ENCODE peak calls at places on chromosomes 16 and 17, in seven cellular contexts. P, F, H, A, E, Q and X are unnamed samples.

GRCh38 chr17:79391808-79392233 is 219.0 kb downstream of the RBFOX3 start:
- DNase-seq in P (peak), F (peak), H (no peak), A (peak), E (peak), Q (peak), X (peak)

GRCh38 chr16:3907586-3907985 is 27.1 kb upstream of the CREBBP start:
- DNase-seq in P (no peak), F (no peak), H (no peak), A (no peak), E (no peak), Q (no peak), X (no peak)

GRCh38 chr16:55264949-55265348 is 59.1 kb upstream of the IRX6 start:
- DNase-seq in P (no peak), F (no peak), H (no peak), A (no peak), E (no peak), Q (no peak), X (peak)

GRCh38 chr17:34980681-34981537 is 597 bp downstream of the LIG3 start:
- DNase-seq in P (peak), F (peak), H (no peak), A (peak), E (peak), Q (peak), X (peak)

GRCh38 chr16:87541004-87541881 is 48.4 kb upstream of the ZCCHC14 start:
- DNase-seq in P (no peak), F (peak), H (no peak), A (no peak), E (peak), Q (no peak), X (peak)

GRCh38 chr16:87968541-87968940 is 17.3 kb downstream of the BANP start:
- DNase-seq in P (no peak), F (peak), H (no peak), A (no peak), E (no peak), Q (no peak), X (peak)

GRCh38 chr17:79952915-79953314 is 82.8 kb downstream of the TBC1D16 start:
- DNase-seq in P (no peak), F (no peak), H (no peak), A (no peak), E (no peak), Q (no peak), X (no peak)

GRCh38 chr16:20300312-20301097 is 26.8 kb downstream of the GP2 start:
- DNase-seq in P (peak), F (peak), H (no peak), A (peak), E (peak), Q (peak), X (peak)

GRCh38 chr16:66516808-66517585 is 32.9 kb downstream of the TK2 start:
- DNase-seq in P (no peak), F (peak), H (peak), A (peak), E (peak), Q (peak), X (peak)

GRCh38 chr16:57413301-57413730 is 8.7 kb downstream of the CCL17 start:
- DNase-seq in P (no peak), F (no peak), H (no peak), A (no peak), E (peak), Q (no peak), X (no peak)

GRCh38 chr17:44108440-44109311 is 14.8 kb downstream of the HDAC5 start:
- DNase-seq in P (no peak), F (peak), H (peak), A (peak), E (peak), Q (peak), X (peak)

GRCh38 chr17:49315551-49315951 is 46.5 kb downstream of the ZNF652 start:
- DNase-seq in P (peak), F (peak), H (peak), A (peak), E (peak), Q (peak), X (peak)

GRCh38 chr17:70886648-70887047 is 717.3 kb downstream of the KCNJ2 start:
- DNase-seq in P (no peak), F (no peak), H (no peak), A (no peak), E (no peak), Q (no peak), X (no peak)

GRCh38 chr16:495127-495748 is 32.3 kb upstream of the CAPN15 start:
- DNase-seq in P (peak), F (peak), H (no peak), A (no peak), E (peak), Q (peak), X (peak)

GRCh38 chr16:15765880-15766279 is 90.9 kb downstream of the MYH11 start:
- DNase-seq in P (peak), F (peak), H (no peak), A (no peak), E (peak), Q (peak), X (peak)

GRCh38 chr17:17304521-17304985 is 1.4 kb downstream of the NT5M start:
- DNase-seq in P (peak), F (no peak), H (no peak), A (no peak), E (peak), Q (no peak), X (no peak)
- H3K4me3 ChIP-seq in P (no peak), F (no peak), H (no peak), A (no peak), E (no peak), Q (no peak), X (no peak)

DNA sequence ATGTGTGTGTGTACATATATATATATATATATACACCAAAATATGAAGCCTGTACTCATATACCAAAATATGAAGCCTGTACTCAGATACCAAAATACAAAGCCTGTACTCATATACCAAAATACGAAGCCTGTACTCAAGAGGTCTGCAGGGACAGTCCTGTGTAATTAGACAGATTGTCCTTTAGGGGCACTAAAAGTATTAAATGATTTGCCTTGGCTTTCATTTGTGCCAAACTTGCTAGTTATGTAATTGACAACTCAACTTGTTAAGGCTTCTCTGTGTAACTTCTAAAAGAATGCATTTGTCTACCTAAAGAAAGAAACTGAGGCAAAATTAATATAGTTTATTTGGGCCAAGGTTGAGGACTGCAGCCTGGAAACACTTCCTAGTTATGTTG is 30.8 kb upstream of the DHX40 start:
- DNase-seq in P (no peak), F (peak), H (no peak), A (no peak), E (no peak), Q (no peak), X (no peak)
- TF ChIP-seq CTCF in P (no peak), F (no peak), H (no peak), A (no peak), E (no peak), Q (no peak), X (no peak)

GRCh38 chr17:77907497-77908120 is 50.9 kb upstream of the TNRC6C start:
- DNase-seq in P (no peak), F (no peak), H (no peak), A (no peak), E (no peak), Q (no peak), X (no peak)

GRCh38 chr17:77906377-77906871 is 52.1 kb upstream of the TNRC6C start:
- DNase-seq in P (no peak), F (no peak), H (no peak), A (no peak), E (no peak), Q (no peak), X (no peak)

GRCh38 chr17:77909816-77910215 is 48.7 kb upstream of the TNRC6C start:
- DNase-seq in P (no peak), F (no peak), H (no peak), A (no peak), E (no peak), Q (no peak), X (no peak)

GRCh38 chr17:77908501-77908900 is 50.0 kb upstream of the TNRC6C start:
- DNase-seq in P (no peak), F (no peak), H (no peak), A (no peak), E (no peak), Q (no peak), X (no peak)

DNA sequence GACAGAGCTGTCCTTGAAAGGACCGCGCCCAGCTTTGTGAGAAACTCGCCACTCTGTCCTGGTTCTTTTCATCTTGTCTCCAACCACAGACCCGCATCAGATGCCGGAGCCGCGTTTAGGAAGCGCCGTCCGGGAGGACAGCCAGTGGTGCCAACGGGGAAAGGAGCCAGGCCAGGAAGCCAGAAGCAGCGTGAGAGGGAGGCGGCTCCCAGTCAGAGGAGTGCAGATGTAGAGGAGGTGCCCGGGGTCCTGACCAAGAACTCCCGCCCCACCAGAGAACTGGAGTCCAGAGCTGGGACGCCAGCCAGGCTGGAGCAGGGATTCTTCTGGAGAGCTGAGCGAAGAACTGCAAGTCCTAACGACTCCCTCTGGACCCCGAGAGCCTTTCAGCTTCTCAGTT is 49.3 kb upstream of the TNRC6C start:
- DNase-seq in P (no peak), F (no peak), H (no peak), A (peak), E (no peak), Q (peak), X (no peak)
- H3K4me3 ChIP-seq in P (no peak), F (no peak), H (no peak), A (peak), E (no peak), Q (no peak), X (no peak)

GRCh38 chr17:68759002-68759342 is 157.8 kb upstream of the FAM20A start:
- DNase-seq in P (no peak), F (no peak), H (no peak), A (no peak), E (no peak), Q (no peak), X (no peak)

GRCh38 chr17:68759343-68760140 is 158.4 kb upstream of the FAM20A start:
- DNase-seq in P (peak), F (peak), H (peak), A (peak), E (peak), Q (peak), X (peak)

GRCh38 chr17:68762911-68763310 is 161.7 kb upstream of the FAM20A start:
- DNase-seq in P (no peak), F (no peak), H (no peak), A (no peak), E (no peak), Q (no peak), X (no peak)

GRCh38 chr17:68763551-68763950 is 162.4 kb upstream of the FAM20A start:
- DNase-seq in P (no peak), F (peak), H (no peak), A (no peak), E (no peak), Q (no peak), X (no peak)

DNA sequence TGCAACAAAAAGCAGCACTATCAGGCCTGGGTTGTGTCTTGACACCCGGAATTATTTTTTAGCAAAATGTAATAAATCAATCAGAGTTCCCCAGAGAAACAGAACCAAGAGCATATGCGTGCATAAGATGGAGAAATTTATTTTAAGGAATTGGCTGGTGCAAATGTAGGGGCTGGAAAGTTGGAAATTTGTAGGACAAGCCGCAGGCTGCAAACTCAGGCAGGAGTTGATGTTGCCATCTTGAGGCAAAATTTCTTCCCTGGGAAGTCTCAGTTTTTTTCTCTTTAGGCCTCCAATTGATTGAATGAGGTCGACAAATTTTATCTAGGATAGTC is 158.9 kb upstream of the FAM20A start:
- DNase-seq in P (no peak), F (no peak), H (no peak), A (no peak), E (no peak), Q (no peak), X (no peak)
- TF ChIP-seq CTCF in P (no peak), F (no peak), H (no peak), A (no peak), E (no peak), Q (no peak), X (no peak)

DNA sequence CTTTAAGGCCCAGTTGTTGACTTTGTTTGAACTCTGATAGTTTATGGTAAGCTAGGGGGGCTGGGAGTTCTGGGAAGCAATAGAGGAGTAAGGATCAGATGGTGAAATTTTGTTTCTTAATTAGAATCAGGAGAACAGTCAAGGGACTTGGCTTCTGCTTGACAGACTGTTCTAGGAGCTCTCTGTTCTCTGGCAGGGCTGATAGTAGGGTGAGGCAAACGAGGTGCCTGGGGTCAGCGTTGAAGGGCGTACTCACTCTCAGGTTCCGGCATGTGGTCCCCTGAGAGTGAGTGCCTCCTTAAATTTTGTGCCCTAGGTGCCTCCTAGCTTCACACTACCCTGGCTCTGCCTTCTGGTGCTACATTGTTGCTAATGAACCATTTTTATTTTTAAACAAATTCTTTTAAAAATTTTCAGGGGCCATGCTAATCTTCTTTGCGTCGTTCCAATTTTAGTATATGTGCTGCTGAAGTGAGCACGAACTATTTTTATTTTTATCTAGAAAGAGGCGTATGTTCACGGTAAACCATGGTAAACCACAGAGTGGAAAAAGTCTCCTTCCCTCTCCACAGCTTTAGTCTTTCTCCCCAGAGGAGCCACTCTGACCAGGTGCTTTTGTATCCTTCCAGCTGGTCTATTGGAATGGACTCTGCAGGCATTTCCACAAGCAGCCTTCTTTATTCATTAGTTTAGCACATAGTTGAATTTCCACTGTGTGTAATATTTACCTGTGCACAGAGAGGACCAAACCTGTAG is 19.7 kb downstream of the SLC7A6 start:
- DNase-seq in P (peak), F (peak), H (no peak), A (no peak), E (peak), Q (peak), X (peak)
- H3K4me3 ChIP-seq in P (no peak), F (no peak), H (no peak), A (no peak), E (peak), Q (no peak), X (no peak)

GRCh38 chr17:66304304-66305174 is 2.1 kb downstream of the PRKCA start:
- DNase-seq in P (peak), F (no peak), H (no peak), A (no peak), E (peak), Q (no peak), X (peak)
- TF ChIP-seq CTCF in P (no peak), F (no peak), H (peak), A (no peak), E (no peak), Q (no peak), X (peak)